ENCODE peak calls at places on chromosomes 12 and 14, in ten cellular contexts. One of them, this sample, is unnamed.

GRCh38 chr12:127761880-127762279 is 505.1 kb upstream of the TMEM132C start:
- DNase-seq in upper lobe of left lung: no peak
- DNase-seq in epithelial cell of esophagus: no peak
- DNase-seq in gastrocnemius medialis: no peak
- DNase-seq in bronchial epithelial cell: no peak
- DNase-seq in left ventricle myocardium inferior: no peak
- DNase-seq in IMR-90: no peak
- DNase-seq in fibroblast of mammary gland: no peak
- DNase-seq in cardiac muscle cell: no peak
- DNase-seq in sigmoid colon: no peak
- DNase-seq in this sample: no peak

GRCh38 chr12:24752763-24753462 is 196.0 kb downstream of the BCAT1 start:
- DNase-seq in upper lobe of left lung: no peak
- DNase-seq in epithelial cell of esophagus: no peak
- DNase-seq in gastrocnemius medialis: no peak
- DNase-seq in bronchial epithelial cell: no peak
- DNase-seq in left ventricle myocardium inferior: no peak
- DNase-seq in IMR-90: no peak
- DNase-seq in fibroblast of mammary gland: no peak
- DNase-seq in cardiac muscle cell: no peak
- DNase-seq in sigmoid colon: no peak
- DNase-seq in this sample: no peak

GRCh38 chr12:107760207-107760816 is 625 bp downstream of the PRDM4 start:
- DNase-seq in upper lobe of left lung: peak; percentile 39
- DNase-seq in epithelial cell of esophagus: peak; percentile 23
- DNase-seq in gastrocnemius medialis: peak; percentile 22
- DNase-seq in bronchial epithelial cell: peak; percentile 8
- DNase-seq in left ventricle myocardium inferior: no peak
- DNase-seq in IMR-90: peak; percentile 12
- DNase-seq in fibroblast of mammary gland: no peak
- DNase-seq in cardiac muscle cell: peak; percentile 48
- DNase-seq in sigmoid colon: peak; percentile 69
- DNase-seq in this sample: no peak

GRCh38 chr12:59742831-59743230 is 147.0 kb downstream of the SLC16A7 start:
- DNase-seq in upper lobe of left lung: no peak
- DNase-seq in epithelial cell of esophagus: no peak
- DNase-seq in gastrocnemius medialis: no peak
- DNase-seq in bronchial epithelial cell: peak; percentile 22
- DNase-seq in left ventricle myocardium inferior: no peak
- DNase-seq in IMR-90: peak; percentile 71
- DNase-seq in fibroblast of mammary gland: peak; percentile 77
- DNase-seq in cardiac muscle cell: no peak
- DNase-seq in sigmoid colon: no peak
- DNase-seq in this sample: no peak

GRCh38 chr12:54439521-54440255 is 20.6 kb upstream of the ITGA5 start:
- DNase-seq in upper lobe of left lung: no peak
- DNase-seq in epithelial cell of esophagus: peak; percentile 67
- DNase-seq in gastrocnemius medialis: no peak
- DNase-seq in bronchial epithelial cell: peak; percentile 66
- DNase-seq in left ventricle myocardium inferior: no peak
- DNase-seq in IMR-90: peak; percentile 86
- DNase-seq in fibroblast of mammary gland: peak; percentile 88
- DNase-seq in cardiac muscle cell: peak; percentile 78
- DNase-seq in sigmoid colon: no peak
- DNase-seq in this sample: no peak

GRCh38 chr12:47838286-47838931 is 18.7 kb upstream of the HDAC7 start:
- DNase-seq in upper lobe of left lung: no peak
- DNase-seq in epithelial cell of esophagus: peak; percentile 55
- DNase-seq in gastrocnemius medialis: no peak
- DNase-seq in bronchial epithelial cell: no peak
- DNase-seq in left ventricle myocardium inferior: no peak
- DNase-seq in IMR-90: peak; percentile 41
- DNase-seq in fibroblast of mammary gland: peak; percentile 56
- DNase-seq in cardiac muscle cell: peak; percentile 47
- DNase-seq in sigmoid colon: no peak
- DNase-seq in this sample: no peak

GRCh38 chr14:77302926-77303325 is 17.8 kb downstream of the POMT2 start:
- DNase-seq in upper lobe of left lung: peak; percentile 34
- DNase-seq in epithelial cell of esophagus: peak; percentile 94
- DNase-seq in gastrocnemius medialis: no peak
- DNase-seq in bronchial epithelial cell: peak; percentile 94
- DNase-seq in left ventricle myocardium inferior: no peak
- DNase-seq in IMR-90: peak; percentile 77
- DNase-seq in fibroblast of mammary gland: peak; percentile 81
- DNase-seq in cardiac muscle cell: no peak
- DNase-seq in sigmoid colon: no peak
- DNase-seq in this sample: no peak

GRCh38 chr12:53200458-53201169 is 6.4 kb downstream of the ITGB7 start:
- DNase-seq in upper lobe of left lung: no peak
- DNase-seq in epithelial cell of esophagus: peak; percentile 39
- DNase-seq in gastrocnemius medialis: no peak
- DNase-seq in bronchial epithelial cell: no peak
- DNase-seq in left ventricle myocardium inferior: no peak
- DNase-seq in IMR-90: no peak
- DNase-seq in fibroblast of mammary gland: no peak
- DNase-seq in cardiac muscle cell: no peak
- DNase-seq in sigmoid colon: peak; percentile 41
- DNase-seq in this sample: no peak

GRCh38 chr14:99707420-99707819 is 23.3 kb downstream of the CYP46A1 start:
- DNase-seq in upper lobe of left lung: no peak
- DNase-seq in epithelial cell of esophagus: no peak
- DNase-seq in gastrocnemius medialis: no peak
- DNase-seq in bronchial epithelial cell: no peak
- DNase-seq in left ventricle myocardium inferior: no peak
- DNase-seq in IMR-90: no peak
- DNase-seq in fibroblast of mammary gland: no peak
- DNase-seq in cardiac muscle cell: no peak
- DNase-seq in sigmoid colon: no peak
- DNase-seq in this sample: no peak

GRCh38 chr12:1606021-1606622 is 11.7 kb upstream of the FBXL14 start:
- DNase-seq in upper lobe of left lung: peak; percentile 95
- DNase-seq in epithelial cell of esophagus: peak; percentile 96
- DNase-seq in gastrocnemius medialis: peak; percentile 81
- DNase-seq in bronchial epithelial cell: peak; percentile 93
- DNase-seq in left ventricle myocardium inferior: peak; percentile 94
- DNase-seq in IMR-90: peak; percentile 84
- DNase-seq in fibroblast of mammary gland: peak; percentile 90
- DNase-seq in cardiac muscle cell: peak; percentile 81
- DNase-seq in sigmoid colon: peak; percentile 97
- DNase-seq in this sample: peak; percentile 72

GRCh38 chr14:54566410-54567223 is at the start of gene SAMD4A:
- DNase-seq in upper lobe of left lung: peak; percentile 80
- DNase-seq in epithelial cell of esophagus: peak; percentile 83
- DNase-seq in gastrocnemius medialis: peak; percentile 85
- DNase-seq in bronchial epithelial cell: peak; percentile 60
- DNase-seq in left ventricle myocardium inferior: peak; percentile 82
- DNase-seq in IMR-90: peak; percentile 86
- DNase-seq in fibroblast of mammary gland: peak; percentile 84
- DNase-seq in cardiac muscle cell: peak; percentile 78
- DNase-seq in sigmoid colon: peak; percentile 94
- DNase-seq in this sample: peak; percentile 56

GRCh38 chr14:33848706-33849454 is 102.0 kb downstream of the EGLN3 start:
- DNase-seq in upper lobe of left lung: peak; percentile 37
- DNase-seq in epithelial cell of esophagus: peak; percentile 75
- DNase-seq in gastrocnemius medialis: peak; percentile 48
- DNase-seq in bronchial epithelial cell: peak; percentile 66
- DNase-seq in left ventricle myocardium inferior: peak; percentile 46
- DNase-seq in IMR-90: peak; percentile 10
- DNase-seq in fibroblast of mammary gland: peak; percentile 57
- DNase-seq in cardiac muscle cell: peak; percentile 94
- DNase-seq in sigmoid colon: peak; percentile 71
- DNase-seq in this sample: peak; percentile 72

GRCh38 chr14:88551094-88551870 is 3.5 kb downstream of the PTPN21 start:
- DNase-seq in upper lobe of left lung: peak; percentile 76
- DNase-seq in epithelial cell of esophagus: peak; percentile 88
- DNase-seq in gastrocnemius medialis: peak; percentile 77
- DNase-seq in bronchial epithelial cell: peak; percentile 49
- DNase-seq in left ventricle myocardium inferior: peak; percentile 76
- DNase-seq in IMR-90: peak; percentile 82
- DNase-seq in fibroblast of mammary gland: peak; percentile 85
- DNase-seq in cardiac muscle cell: peak; percentile 75
- DNase-seq in sigmoid colon: peak; percentile 91
- DNase-seq in this sample: peak; percentile 43

GRCh38 chr14:21825845-21826244 is 152.2 kb upstream of the OR4E1 start:
- DNase-seq in upper lobe of left lung: no peak
- DNase-seq in epithelial cell of esophagus: no peak
- DNase-seq in gastrocnemius medialis: no peak
- DNase-seq in bronchial epithelial cell: no peak
- DNase-seq in left ventricle myocardium inferior: no peak
- DNase-seq in IMR-90: no peak
- DNase-seq in fibroblast of mammary gland: no peak
- DNase-seq in cardiac muscle cell: no peak
- DNase-seq in sigmoid colon: no peak
- DNase-seq in this sample: no peak

GRCh38 chr14:21822109-21822508 is 148.5 kb upstream of the OR4E1 start:
- DNase-seq in upper lobe of left lung: no peak
- DNase-seq in epithelial cell of esophagus: peak; percentile 17
- DNase-seq in gastrocnemius medialis: no peak
- DNase-seq in bronchial epithelial cell: peak; percentile 35
- DNase-seq in left ventricle myocardium inferior: no peak
- DNase-seq in IMR-90: no peak
- DNase-seq in fibroblast of mammary gland: no peak
- DNase-seq in cardiac muscle cell: no peak
- DNase-seq in sigmoid colon: no peak
- DNase-seq in this sample: no peak

DNA sequence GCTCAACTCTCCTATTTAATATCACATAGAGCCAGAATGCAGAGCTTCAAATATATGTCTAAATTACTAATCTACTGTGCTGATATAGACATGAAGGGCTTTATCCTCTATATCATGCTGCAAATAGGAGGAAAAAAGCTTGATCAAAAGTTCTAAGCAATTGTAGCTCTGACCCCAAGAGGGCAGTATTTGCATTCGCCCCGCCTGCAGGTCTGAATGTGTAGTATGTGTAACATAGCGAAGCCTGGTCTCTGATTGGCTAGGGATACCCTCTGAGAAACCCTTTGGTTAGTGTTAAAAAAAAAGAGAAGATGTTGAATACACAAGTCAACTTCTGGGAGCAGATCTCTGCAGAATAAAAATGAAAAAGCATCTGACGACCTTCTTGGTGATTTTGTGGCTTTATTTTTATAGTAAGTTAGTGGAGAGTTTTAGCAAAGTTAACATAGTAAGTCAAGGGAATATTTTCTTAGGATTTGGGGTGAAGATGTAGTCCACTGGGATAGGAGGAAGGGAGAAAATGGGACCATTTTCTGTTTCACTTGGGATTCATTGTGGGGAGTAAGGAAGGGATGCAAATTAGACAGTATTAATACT is 151.6 kb upstream of the OR4E1 start:
- DNase-seq in upper lobe of left lung: no peak
- DNase-seq in epithelial cell of esophagus: peak; percentile 55
- DNase-seq in gastrocnemius medialis: no peak
- DNase-seq in bronchial epithelial cell: peak; percentile 62
- DNase-seq in left ventricle myocardium inferior: no peak
- DNase-seq in IMR-90: peak; percentile 4
- DNase-seq in fibroblast of mammary gland: peak; percentile 11
- DNase-seq in cardiac muscle cell: peak; percentile 53
- DNase-seq in sigmoid colon: no peak
- DNase-seq in this sample: no peak
- TF ChIP-seq CTCF in upper lobe of left lung: no peak
- TF ChIP-seq CTCF in epithelial cell of esophagus: peak; percentile 61
- TF ChIP-seq CTCF in gastrocnemius medialis: no peak
- TF ChIP-seq CTCF in bronchial epithelial cell: peak; percentile 59
- TF ChIP-seq CTCF in left ventricle myocardium inferior: peak; percentile 13
- TF ChIP-seq CTCF in IMR-90: peak; percentile 23
- TF ChIP-seq CTCF in fibroblast of mammary gland: peak; percentile 30
- TF ChIP-seq CTCF in cardiac muscle cell: peak; percentile 51
- TF ChIP-seq CTCF in sigmoid colon: no peak
- TF ChIP-seq CTCF in this sample: peak; percentile 57

DNA sequence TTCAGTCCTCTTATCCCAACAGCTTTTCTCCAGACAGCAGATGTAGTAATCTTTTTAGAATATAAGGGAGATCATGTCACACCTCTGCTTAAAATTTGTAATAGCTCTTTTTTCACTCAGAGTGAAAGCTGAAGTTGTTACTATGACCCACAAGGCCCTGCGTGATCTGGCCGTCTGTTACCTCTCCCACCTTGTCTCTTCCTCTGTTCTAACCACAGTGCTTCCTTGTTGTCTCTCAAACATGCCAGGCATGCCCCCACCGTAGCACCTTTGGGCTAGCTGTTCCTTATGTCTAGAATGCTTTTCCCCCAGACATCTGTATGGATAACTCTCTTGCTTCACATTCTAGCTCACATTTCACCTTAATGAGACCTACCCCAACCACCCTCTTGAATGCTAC is 6.5 kb downstream of the NECAP1 start:
- DNase-seq in upper lobe of left lung: no peak
- DNase-seq in epithelial cell of esophagus: no peak
- DNase-seq in gastrocnemius medialis: no peak
- DNase-seq in bronchial epithelial cell: no peak
- DNase-seq in left ventricle myocardium inferior: no peak
- DNase-seq in IMR-90: no peak
- DNase-seq in fibroblast of mammary gland: no peak
- DNase-seq in cardiac muscle cell: no peak
- DNase-seq in sigmoid colon: no peak
- DNase-seq in this sample: no peak
- H3K4me3 ChIP-seq in upper lobe of left lung: no peak overlapping the region
- H3K4me3 ChIP-seq in epithelial cell of esophagus: no peak overlapping the region
- H3K4me3 ChIP-seq in gastrocnemius medialis: no peak overlapping the region
- H3K4me3 ChIP-seq in bronchial epithelial cell: no peak overlapping the region
- H3K4me3 ChIP-seq in left ventricle myocardium inferior: no peak overlapping the region
- H3K4me3 ChIP-seq in IMR-90: no peak overlapping the region
- H3K4me3 ChIP-seq in fibroblast of mammary gland: no peak overlapping the region
- H3K4me3 ChIP-seq in cardiac muscle cell: no peak overlapping the region
- H3K4me3 ChIP-seq in sigmoid colon: no peak overlapping the region
- H3K4me3 ChIP-seq in this sample: no peak overlapping the region

GRCh38 chr12:122946690-122947271 is 19.5 kb downstream of the ABCB9 start:
- DNase-seq in upper lobe of left lung: peak; percentile 95
- DNase-seq in epithelial cell of esophagus: peak; percentile 100
- DNase-seq in gastrocnemius medialis: peak; percentile 87
- DNase-seq in bronchial epithelial cell: peak; percentile 100
- DNase-seq in left ventricle myocardium inferior: peak; percentile 68
- DNase-seq in IMR-90: peak; percentile 100
- DNase-seq in fibroblast of mammary gland: peak; percentile 100
- DNase-seq in cardiac muscle cell: peak; percentile 35
- DNase-seq in sigmoid colon: peak; percentile 94
- DNase-seq in this sample: peak; percentile 98
- TF ChIP-seq CTCF in upper lobe of left lung: peak; percentile 38
- TF ChIP-seq CTCF in epithelial cell of esophagus: peak; percentile 67
- TF ChIP-seq CTCF in gastrocnemius medialis: no peak
- TF ChIP-seq CTCF in bronchial epithelial cell: peak; percentile 70
- TF ChIP-seq CTCF in left ventricle myocardium inferior: peak; percentile 38
- TF ChIP-seq CTCF in IMR-90: peak; percentile 49
- TF ChIP-seq CTCF in fibroblast of mammary gland: peak; percentile 48
- TF ChIP-seq CTCF in cardiac muscle cell: peak; percentile 47
- TF ChIP-seq CTCF in sigmoid colon: no peak
- TF ChIP-seq CTCF in this sample: peak; percentile 59

DNA sequence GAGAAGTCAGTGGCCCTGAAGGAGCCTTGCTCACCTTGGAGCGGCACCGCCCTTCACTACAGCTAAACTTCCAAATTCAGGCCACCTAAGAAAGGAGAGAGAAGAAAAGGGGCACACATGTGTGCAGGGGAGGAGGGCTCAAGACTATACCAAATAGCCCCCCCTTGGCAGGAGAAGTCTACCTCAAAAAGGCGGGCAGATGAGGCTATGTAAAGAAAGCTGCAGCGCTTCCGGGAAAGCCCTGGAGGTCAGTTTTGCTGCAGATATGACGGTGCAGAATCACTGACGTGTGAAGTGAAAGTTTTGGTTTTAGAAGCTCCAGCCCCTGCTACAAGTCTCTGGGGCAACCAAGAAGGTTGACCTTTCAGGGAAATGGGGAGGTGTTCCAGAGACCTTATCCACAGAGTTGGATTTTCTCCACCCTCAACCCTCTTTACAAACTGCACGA is 48.2 kb upstream of the PNMA1 start:
- DNase-seq in upper lobe of left lung: no peak
- DNase-seq in epithelial cell of esophagus: no peak
- DNase-seq in gastrocnemius medialis: no peak
- DNase-seq in bronchial epithelial cell: no peak
- DNase-seq in left ventricle myocardium inferior: no peak
- DNase-seq in IMR-90: no peak
- DNase-seq in fibroblast of mammary gland: no peak
- DNase-seq in cardiac muscle cell: no peak
- DNase-seq in sigmoid colon: no peak
- DNase-seq in this sample: no peak
- H3K4me3 ChIP-seq in upper lobe of left lung: no peak overlapping the region
- H3K4me3 ChIP-seq in epithelial cell of esophagus: no peak overlapping the region
- H3K4me3 ChIP-seq in gastrocnemius medialis: no peak overlapping the region
- H3K4me3 ChIP-seq in bronchial epithelial cell: no peak overlapping the region
- H3K4me3 ChIP-seq in left ventricle myocardium inferior: no peak overlapping the region
- H3K4me3 ChIP-seq in IMR-90: no peak overlapping the region
- H3K4me3 ChIP-seq in fibroblast of mammary gland: no peak overlapping the region
- H3K4me3 ChIP-seq in cardiac muscle cell: no peak overlapping the region
- H3K4me3 ChIP-seq in sigmoid colon: no peak overlapping the region
- H3K4me3 ChIP-seq in this sample: no peak overlapping the region

This sample was measured in retinal pigment epithelial cell.